ENCODE peak calls at places on chromosome 17, in five cellular contexts. J, E, K, A and Q are unnamed samples.

GRCh38 chr17:27778193-27778592 is 22.1 kb downstream of the NOS2 start:
- DNase-seq in J (peak), E (peak), K (no peak), A (no peak), Q (no peak)

GRCh38 chr17:57432507-57433277 is 176.4 kb downstream of the MSI2 start:
- DNase-seq in J (no peak), E (no peak), K (no peak), A (no peak), Q (no peak)

GRCh38 chr17:65750678-65751077 is 189.2 kb upstream of the AXIN2 start:
- DNase-seq in J (peak), E (peak), K (peak), A (peak), Q (no peak)

GRCh38 chr17:37506678-37507077 is 17.0 kb downstream of the DUSP14 start:
- DNase-seq in J (peak), E (peak), K (no peak), A (peak), Q (peak)

GRCh38 chr17:66466933-66467367 is 164.5 kb downstream of the PRKCA start:
- DNase-seq in J (peak), E (peak), K (no peak), A (peak), Q (no peak)

GRCh38 chr17:42553866-42554249 is 1.1 kb downstream of the HSD17B1 start:
- DNase-seq in J (no peak), E (no peak), K (no peak), A (no peak), Q (no peak)

GRCh38 chr17:45364531-45365390 is 47.9 kb upstream of the MAP3K14 start:
- DNase-seq in J (peak), E (peak), K (no peak), A (no peak), Q (no peak)

GRCh38 chr17:39152134-39152884 is 872 bp upstream of the PLXDC1 start:
- DNase-seq in J (no peak), E (no peak), K (no peak), A (no peak), Q (peak)

GRCh38 chr17:62716834-62717588 is 89.5 kb downstream of the MRC2 start:
- DNase-seq in J (no peak), E (no peak), K (no peak), A (no peak), Q (no peak)

GRCh38 chr17:58120195-58120822 is 27.9 kb upstream of the OR4D1 start:
- DNase-seq in J (peak), E (peak), K (no peak), A (peak), Q (no peak)

GRCh38 chr17:76612977-76613851 is 27.6 kb upstream of the ST6GALNAC2 start:
- DNase-seq in J (no peak), E (no peak), K (no peak), A (no peak), Q (peak)

GRCh38 chr17:74037320-74037719 is 166.2 kb upstream of the RPL38 start:
- DNase-seq in J (peak), E (peak), K (no peak), A (peak), Q (no peak)

GRCh38 chr17:41579484-41580243 is 7.0 kb downstream of the KRT14 start:
- DNase-seq in J (peak), E (peak), K (peak), A (peak), Q (peak)

GRCh38 chr17:181213-182163 is at the start of gene DOC2B:
- DNase-seq in J (peak), E (peak), K (peak), A (peak), Q (no peak)